ENCODE peak calls at places on chromosomes 11 and 22, in seven cellular contexts. E is K562, Z is SK-N-SH, I is GM12892, O is GM12878, L is H1, Q is HepG2. R is an unnamed sample.

GRCh38 chr11:76161261-76161961 is 44.9 kb downstream of the WNT11 start:
- DNase-seq in E (peak; percentile 90), Z (peak; percentile 86), I (no peak), O (no peak), L (no peak), Q (no peak), R (no peak)

GRCh38 chr11:7677071-7677470 is 3.8 kb upstream of the CYB5R2 start:
- DNase-seq in E (no peak), Z (no peak), I (no peak), O (no peak), L (no peak), Q (no peak), R (no peak)

GRCh38 chr11:126459691-126460404 is 104.4 kb downstream of the ST3GAL4 start:
- DNase-seq in E (no peak), Z (no peak), I (no peak), O (no peak), L (no peak), Q (no peak), R (no peak)

GRCh38 chr11:34680918-34681554 is 60.1 kb downstream of the EHF start:
- DNase-seq in E (no peak), Z (no peak), I (no peak), O (no peak), L (no peak), Q (peak; percentile 53), R (no peak)

GRCh38 chr22:48825802-48826520 is 1001.7 kb downstream of the BRD1 start:
- DNase-seq in E (no peak), Z (no peak), I (no peak), O (no peak), L (no peak), Q (no peak), R (no peak)

GRCh38 chr22:32723632-32724031 is 77.9 kb upstream of the TIMP3 start:
- DNase-seq in E (no peak), Z (no peak), I (peak; percentile 38), O (peak; percentile 25), L (no peak), Q (no peak), R (peak; percentile 41)

GRCh38 chr11:7246179-7246578 is 5.5 kb upstream of the SYT9 start:
- DNase-seq in E (no peak), Z (no peak), I (no peak), O (no peak), L (no peak), Q (no peak), R (no peak)

GRCh38 chr11:27201454-27202302 is 161.1 kb downstream of the BBOX1 start:
- DNase-seq in E (peak; percentile 71), Z (peak; percentile 47), I (no peak), O (no peak), L (no peak), Q (peak; percentile 96), R (no peak)

GRCh38 chr11:94934836-94935235 is 38.5 kb downstream of the CWC15 start:
- DNase-seq in E (no peak), Z (no peak), I (no peak), O (no peak), L (no peak), Q (no peak), R (no peak)

GRCh38 chr11:120643254-120643653 is 131.7 kb downstream of the GRIK4 start:
- DNase-seq in E (no peak), Z (no peak), I (no peak), O (no peak), L (no peak), Q (no peak), R (no peak)

GRCh38 chr11:30481385-30481784 is 104.8 kb downstream of the MPPED2 start:
- DNase-seq in E (no peak), Z (peak; percentile 11), I (no peak), O (no peak), L (no peak), Q (no peak), R (no peak)

GRCh38 chr22:37943471-37944198 is 9.8 kb downstream of the C22orf23 start:
- DNase-seq in E (no peak), Z (no peak), I (no peak), O (no peak), L (no peak), Q (no peak), R (no peak)

DNA sequence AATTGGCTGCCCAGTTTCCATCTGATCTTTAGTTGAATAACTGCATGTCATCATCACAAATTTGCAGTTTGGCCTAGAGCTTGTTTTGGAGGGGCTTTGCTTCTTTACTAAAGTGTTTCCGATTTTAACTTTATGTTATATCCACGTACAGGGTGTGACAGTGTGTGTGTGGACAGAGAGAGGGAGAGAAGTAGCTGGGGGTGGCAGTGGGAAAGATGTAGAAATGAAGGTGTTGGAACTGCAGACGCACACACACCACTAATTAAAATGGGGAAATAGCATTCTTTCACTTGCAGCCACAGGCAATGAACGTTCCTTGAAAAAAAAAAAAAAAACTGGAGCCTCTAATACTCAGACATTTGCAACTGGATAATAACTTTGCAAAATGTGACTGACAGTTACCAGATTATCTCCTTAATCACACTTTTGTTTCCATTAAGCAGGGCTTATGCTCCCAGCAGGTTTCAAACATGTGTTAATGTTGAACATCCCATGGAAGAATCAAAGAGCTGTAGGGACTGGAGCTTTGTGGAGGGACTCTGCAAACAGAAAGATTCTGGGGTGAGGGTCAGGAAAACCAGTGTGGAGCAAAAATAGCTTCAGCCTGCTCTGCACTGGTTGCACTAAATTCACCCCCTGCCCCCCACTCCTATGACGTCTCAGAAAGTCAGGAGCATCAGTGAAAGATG is 238.1 kb upstream of the TENM4 start:
- DNase-seq in E (no peak), Z (peak; percentile 54), I (no peak), O (no peak), L (no peak), Q (no peak), R (no peak)
- TF ChIP-seq TAF1 in E (no peak), Z (no peak), I (no peak), O (no peak), L (no peak), Q (no peak), R (no peak)

DNA sequence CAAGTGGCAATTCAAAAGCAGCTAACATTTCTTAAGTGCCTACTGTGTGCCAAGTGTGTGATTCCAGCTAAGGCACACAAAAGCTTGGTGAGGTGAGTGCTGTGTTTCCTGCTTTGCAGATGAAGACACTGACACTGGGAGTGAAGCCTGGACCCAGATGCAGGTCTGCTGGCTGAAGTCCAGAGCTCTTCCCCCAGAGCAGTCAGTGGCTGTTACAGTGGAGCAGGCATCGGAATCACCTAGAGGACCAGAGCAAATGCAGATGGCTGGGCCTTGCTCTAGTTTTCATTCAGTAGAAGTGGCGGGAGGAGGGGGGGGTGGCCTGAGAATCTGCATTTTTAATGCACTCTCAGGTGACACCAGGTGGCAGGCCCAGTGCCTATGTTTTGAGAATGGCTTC is 342.3 kb downstream of the CADM1 start:
- DNase-seq in E (no peak), Z (peak; percentile 69), I (no peak), O (no peak), L (no peak), Q (no peak), R (no peak)
- TF ChIP-seq TAF1 in E (no peak), Z (no peak), I (no peak), O (no peak), L (no peak), Q (no peak), R (no peak)

DNA sequence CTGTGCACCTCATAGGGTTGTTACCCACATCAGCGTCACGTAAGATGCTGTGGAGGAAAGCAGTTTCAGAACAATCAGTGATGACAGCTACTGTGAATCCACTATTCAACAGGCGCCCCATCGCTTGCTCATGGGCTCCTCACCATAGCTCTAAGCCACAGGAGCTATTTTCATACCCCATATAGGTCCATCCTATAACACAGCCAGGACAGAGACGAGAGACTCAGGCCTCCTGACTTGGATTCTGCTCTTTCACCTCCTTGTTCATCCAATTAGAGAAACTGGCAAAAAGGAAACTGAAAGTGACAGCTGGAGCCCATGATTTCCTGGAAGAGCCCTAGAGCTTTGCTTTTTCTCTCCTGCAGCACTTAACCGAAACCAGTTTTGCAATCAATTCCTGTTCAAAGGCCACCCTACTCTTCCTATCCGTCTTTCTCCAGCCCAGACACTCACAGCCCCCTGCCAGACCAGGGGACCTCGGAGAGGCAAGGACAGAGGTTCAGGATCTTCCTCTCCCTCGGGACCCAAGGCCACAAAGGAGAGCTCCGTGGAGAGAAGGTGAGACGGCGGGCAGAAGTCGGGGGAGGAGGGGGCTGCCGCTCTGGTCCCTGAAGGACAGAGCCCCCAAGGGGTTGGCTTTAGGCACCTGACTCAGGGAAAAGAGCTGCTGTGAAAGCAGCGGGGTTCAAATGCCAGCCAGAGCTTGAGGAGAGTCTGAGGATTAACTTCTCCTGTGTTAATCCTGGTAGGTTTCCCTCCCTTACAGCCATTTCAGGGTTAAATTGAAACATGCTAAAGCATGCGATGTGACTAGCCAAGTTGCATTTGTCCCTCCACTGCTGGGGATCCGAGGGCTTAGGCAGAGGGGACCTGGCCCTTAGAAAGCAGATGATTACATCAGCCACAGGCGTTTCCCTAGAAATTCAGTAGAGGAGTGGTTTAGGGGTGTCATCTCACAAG is at the start of gene APOL6:
- DNase-seq in E (no peak), Z (no peak), I (no peak), O (peak; percentile 65), L (peak; percentile 47), Q (peak; percentile 76), R (peak; percentile 43)
- TF ChIP-seq TAF1 in E (no peak), Z (no peak), I (peak; percentile 21), O (no peak), L (no peak), Q (peak; percentile 56), R (no peak)

GRCh38 chr11:118211006-118211405 is 13.8 kb downstream of the JAML start:
- DNase-seq in E (no peak), Z (no peak), I (no peak), O (no peak), L (peak; percentile 57), Q (no peak), R (no peak)
- TF ChIP-seq TAF1 in E (no peak), Z (no peak), I (no peak), O (no peak), L (no peak), Q (no peak), R (no peak)